ENCODE peak calls at places on chromosomes 2 and 18, in five cellular contexts. P is NT2/D1, Q is HepG2, C is GM12878, O is H1. T is an unnamed sample.

GRCh38 chr2:231576465-231576864 is 16.2 kb upstream of the TEX44 start:
- DNase-seq in P (no peak), Q (no peak), C (no peak), O (no peak), T (no peak)

GRCh38 chr2:178331474-178332431 is 119.2 kb downstream of the PRKRA start:
- DNase-seq in O (no peak), Q (peak; percentile 70), C (no peak), P (no peak), T (no peak)

GRCh38 chr2:181228661-181229060 is 228.5 kb upstream of the ITGA4 start:
- DNase-seq in C (no peak), Q (no peak), P (no peak), O (no peak), T (no peak)

GRCh38 chr2:179179719-179180118 is 84.9 kb downstream of the SESTD1 start:
- DNase-seq in P (no peak), O (no peak), Q (no peak), C (no peak), T (no peak)

GRCh38 chr18:74316257-74317180 is 880 bp downstream of the C18orf63 start:
- DNase-seq in P (no peak), C (no peak), O (no peak), Q (peak; percentile 88), T (no peak)

GRCh38 chr2:65031341-65032015 is 24.7 kb upstream of the CEP68 start:
- DNase-seq in P (peak; percentile 68), O (peak; percentile 59), Q (peak; percentile 95), C (no peak), T (no peak)

GRCh38 chr18:59664329-59664728 is 32.9 kb downstream of the CCBE1 start:
- DNase-seq in P (no peak), Q (no peak), C (no peak), O (no peak), T (no peak)

GRCh38 chr2:73112026-73112912 is 479 bp downstream of the RAB11FIP5 start:
- DNase-seq in P (no peak), Q (peak; percentile 22), O (peak; percentile 75), C (no peak), T (peak; percentile 45)

GRCh38 chr2:120778244-120778643 is 42.6 kb downstream of the GLI2 start:
- DNase-seq in O (no peak), C (no peak), Q (no peak), P (no peak), T (no peak)

GRCh38 chr2:2590796-2591541 is 259.9 kb upstream of the MYT1L start:
- DNase-seq in P (no peak), C (no peak), O (no peak), Q (no peak), T (no peak)

GRCh38 chr2:147204102-147204501 is 640.7 kb upstream of the ACVR2A start:
- DNase-seq in O (no peak), P (no peak), C (no peak), Q (no peak), T (no peak)

GRCh38 chr2:42917374-42918017 is 125.1 kb upstream of the HAAO start:
- DNase-seq in O (no peak), Q (no peak), C (no peak), P (no peak), T (no peak)

GRCh38 chr18:5309888-5310470 is 14.5 kb upstream of the ZBTB14 start:
- DNase-seq in C (peak; percentile 48), P (no peak), O (no peak), Q (no peak), T (no peak)

GRCh38 chr2:24576617-24577016 is 85.6 kb downstream of the NCOA1 start:
- DNase-seq in C (peak; percentile 66), O (no peak), P (no peak), Q (no peak), T (no peak)

GRCh38 chr2:178506101-178506500 is 25.8 kb downstream of the PLEKHA3 start:
- DNase-seq in P (no peak), C (no peak), O (no peak), Q (no peak), T (no peak)

GRCh38 chr2:166451451-166451850 is 42.6 kb downstream of the SCN7A start:
- DNase-seq in O (no peak), C (no peak), Q (no peak), P (no peak), T (no peak)

GRCh38 chr2:162403884-162404283 is 60.0 kb downstream of the GCA start:
- DNase-seq in C (no peak), O (no peak), P (no peak), Q (no peak), T (no peak)

GRCh38 chr2:232641153-232641845 is 7.9 kb downstream of the EFHD1 start:
- DNase-seq in O (no peak), Q (no peak), C (no peak), P (no peak), T (no peak)

GRCh38 chr2:131413148-131413747 is 49.3 kb upstream of the RAB6D start:
- DNase-seq in O (no peak), P (peak; percentile 64), Q (peak; percentile 61), C (peak; percentile 15), T (peak; percentile 56)
- TF ChIP-seq SUZ12 in O (no peak), P (no peak), Q (no peak), C (no peak), T (no peak)

GRCh38 chr2:55011741-55012574 is 38.3 kb downstream of the RTN4 start:
- DNase-seq in O (no peak), C (no peak), Q (peak; percentile 62), P (no peak), T (no peak)

GRCh38 chr2:55012648-55013484 is 37.4 kb downstream of the RTN4 start:
- DNase-seq in O (no peak), P (no peak), Q (peak; percentile 19), C (no peak), T (no peak)

GRCh38 chr2:55009277-55010055 is 40.8 kb downstream of the RTN4 start:
- DNase-seq in Q (no peak), P (no peak), O (no peak), C (no peak), T (no peak)

GRCh38 chr2:55010915-55011314 is 39.3 kb downstream of the RTN4 start:
- DNase-seq in C (no peak), Q (peak; percentile 28), O (no peak), P (no peak), T (no peak)

GRCh38 chr2:55010149-55010591 is 40.1 kb downstream of the RTN4 start:
- DNase-seq in Q (no peak), P (no peak), O (no peak), C (peak; percentile 60), T (peak; percentile 29)
- TF ChIP-seq SUZ12 in Q (no peak), P (no peak), O (no peak), C (no peak), T (no peak)

DNA sequence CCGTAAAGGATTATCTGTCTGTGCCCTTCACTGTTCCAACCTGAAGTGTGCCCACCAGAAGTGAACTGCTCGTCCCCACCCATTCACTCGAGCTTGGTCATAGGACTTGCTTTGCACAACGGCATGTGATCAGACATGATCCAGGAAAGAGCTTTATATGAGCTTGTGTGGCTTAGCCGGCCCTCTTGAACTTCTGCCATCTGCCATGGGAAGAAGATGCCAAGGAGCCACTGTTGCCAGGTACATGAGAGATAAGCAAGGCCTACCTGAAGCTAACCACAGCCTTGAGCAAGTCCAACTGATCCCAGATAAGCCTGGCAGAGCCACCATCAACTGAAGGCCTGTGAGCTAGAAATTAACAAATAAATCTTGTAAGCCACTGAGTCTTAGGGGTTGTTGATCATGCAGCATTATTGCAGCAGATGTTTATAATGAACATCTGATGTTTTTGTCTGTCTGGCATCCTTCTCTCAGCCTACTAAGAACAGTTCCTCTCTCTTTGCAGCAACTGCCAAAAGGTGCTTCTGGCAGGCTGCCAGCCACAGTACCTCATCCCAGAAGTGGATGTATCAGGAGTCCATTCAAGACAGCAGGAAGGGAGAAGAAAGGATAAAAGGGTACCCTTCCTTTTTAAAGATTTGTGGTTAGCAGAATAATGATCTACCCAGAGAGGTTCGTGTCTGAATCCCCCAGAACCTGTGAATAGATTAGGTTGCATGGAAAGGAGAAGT is 16.8 kb downstream of the DBI start:
- DNase-seq in O (no peak), P (no peak), C (no peak), Q (no peak), T (no peak)
- TF ChIP-seq SUZ12 in O (no peak), P (no peak), C (no peak), Q (no peak), T (no peak)

GRCh38 chr18:1075310-1075709 is 170.6 kb downstream of the ADCYAP1 start:
- DNase-seq in P (no peak), C (no peak), O (no peak), Q (no peak), T (no peak)
- TF ChIP-seq SUZ12 in P (no peak), C (no peak), O (no peak), Q (no peak), T (no peak)

GRCh38 chr18:58177886-58178470 is 134.0 kb downstream of the NEDD4L start:
- DNase-seq in P (no peak), O (peak; percentile 14), C (no peak), Q (peak; percentile 16), T (no peak)

GRCh38 chr18:58180172-58180571 is 136.1 kb downstream of the NEDD4L start:
- DNase-seq in P (no peak), Q (no peak), O (no peak), C (no peak), T (no peak)

GRCh38 chr18:58183226-58183625 is 139.2 kb downstream of the NEDD4L start:
- DNase-seq in O (peak; percentile 26), P (no peak), C (no peak), Q (no peak), T (no peak)

GRCh38 chr18:58178476-58178875 is 134.4 kb downstream of the NEDD4L start:
- DNase-seq in C (no peak), P (no peak), Q (peak; percentile 11), O (no peak), T (no peak)

GRCh38 chr18:58180738-58181353 is 136.8 kb downstream of the NEDD4L start:
- DNase-seq in O (peak; percentile 82), P (no peak), C (no peak), Q (peak; percentile 37), T (peak; percentile 45)
- TF ChIP-seq SUZ12 in O (no peak), P (no peak), C (no peak), Q (no peak), T (no peak)

DNA sequence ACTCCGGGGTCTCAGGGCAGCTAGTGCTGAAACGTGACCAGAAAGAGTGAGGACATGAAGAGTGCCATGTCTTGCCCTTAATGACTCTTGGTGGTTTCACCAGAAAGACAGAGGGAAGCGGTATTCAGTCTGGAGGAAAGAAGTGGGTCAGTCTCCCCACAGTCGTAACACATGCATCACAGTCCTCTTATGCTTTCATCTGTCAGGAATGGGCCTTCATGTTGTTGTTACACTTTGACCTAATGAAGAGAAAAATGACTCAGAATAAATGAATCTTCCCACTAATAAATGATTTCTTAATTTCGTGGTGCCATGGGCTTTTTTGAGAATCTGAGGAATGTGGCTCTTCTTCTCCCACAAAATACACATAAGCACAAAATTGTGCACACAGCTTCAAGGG is 103.2 kb downstream of the SLC8A1 start:
- DNase-seq in O (no peak), Q (no peak), P (no peak), C (no peak), T (no peak)
- TF ChIP-seq SUZ12 in O (no peak), Q (no peak), P (no peak), C (no peak), T (no peak)

DNA sequence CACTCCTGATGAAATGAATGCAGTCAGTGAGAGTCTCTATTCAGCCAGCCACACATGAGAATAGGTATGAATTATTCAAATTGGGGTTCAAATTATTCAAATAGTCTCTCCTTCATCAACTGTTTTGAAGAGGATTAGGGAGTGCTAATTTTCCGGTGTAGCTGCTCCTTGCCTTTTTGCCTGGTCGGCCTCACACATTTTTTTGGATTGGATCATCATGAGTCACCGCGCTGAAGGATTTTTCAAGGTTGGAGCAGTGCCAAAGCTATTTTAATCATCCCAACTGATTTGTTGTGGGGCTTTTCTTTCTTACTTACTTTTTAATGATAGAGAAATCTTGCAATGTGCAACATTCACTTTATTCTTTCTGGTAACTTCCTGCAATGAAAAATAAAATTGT is 2.4 kb upstream of the DTNA start:
- DNase-seq in P (peak; percentile 36), O (no peak), Q (no peak), C (no peak), T (peak; percentile 62)
- TF ChIP-seq SUZ12 in P (no peak), O (no peak), Q (no peak), C (no peak), T (no peak)

T was measured in HEK293T.